ENCODE peak calls at places on chromosomes 4 and X, in five cellular contexts. One of them, this sample, is unnamed.

GRCh38 chr4:76736434-76736833 is 161.5 kb downstream of the SOWAHB start:
- DNase-seq in GM04504: no peak
- DNase-seq in HEK293T: no peak
- DNase-seq in fibroblast of lung: peak; percentile 64
- DNase-seq in activated T-helper 1 cell treated with anti-CD3 and anti-CD28 coated beads, Interleukin-2, amount 50 U/mL, for 16 hours: no peak
- DNase-seq in this sample: no peak

GRCh38 chr4:125832161-125832560 is 517.4 kb downstream of the FAT4 start:
- DNase-seq in GM04504: no peak
- DNase-seq in HEK293T: no peak
- DNase-seq in fibroblast of lung: peak; percentile 72
- DNase-seq in activated T-helper 1 cell treated with anti-CD3 and anti-CD28 coated beads, Interleukin-2, amount 50 U/mL, for 16 hours: no peak
- DNase-seq in this sample: no peak

GRCh38 chr4:80266267-80266901 is at the start of gene FGF5:
- DNase-seq in GM04504: peak; percentile 87
- DNase-seq in HEK293T: peak; percentile 71
- DNase-seq in fibroblast of lung: peak; percentile 94
- DNase-seq in activated T-helper 1 cell treated with anti-CD3 and anti-CD28 coated beads, Interleukin-2, amount 50 U/mL, for 16 hours: no peak
- DNase-seq in this sample: peak; percentile 52

GRCh38 chrX:53313746-53314105 is 32.3 kb upstream of the IQSEC2 start:
- DNase-seq in GM04504: no peak
- DNase-seq in HEK293T: no peak
- DNase-seq in fibroblast of lung: no peak
- DNase-seq in activated T-helper 1 cell treated with anti-CD3 and anti-CD28 coated beads, Interleukin-2, amount 50 U/mL, for 16 hours: no peak
- DNase-seq in this sample: no peak

GRCh38 chr4:169952236-169953088 is 73.7 kb downstream of the MFAP3L start:
- DNase-seq in GM04504: no peak
- DNase-seq in HEK293T: no peak
- DNase-seq in fibroblast of lung: no peak
- DNase-seq in activated T-helper 1 cell treated with anti-CD3 and anti-CD28 coated beads, Interleukin-2, amount 50 U/mL, for 16 hours: no peak
- DNase-seq in this sample: no peak

GRCh38 chr4:10196191-10196590 is 79.6 kb upstream of the WDR1 start:
- DNase-seq in GM04504: no peak
- DNase-seq in HEK293T: no peak
- DNase-seq in fibroblast of lung: no peak
- DNase-seq in activated T-helper 1 cell treated with anti-CD3 and anti-CD28 coated beads, Interleukin-2, amount 50 U/mL, for 16 hours: no peak
- DNase-seq in this sample: no peak

GRCh38 chrX:2370436-2370835 is 130.3 kb downstream of the DHRSX start:
- DNase-seq in GM04504: no peak
- DNase-seq in HEK293T: no peak
- DNase-seq in fibroblast of lung: peak; percentile 82
- DNase-seq in activated T-helper 1 cell treated with anti-CD3 and anti-CD28 coated beads, Interleukin-2, amount 50 U/mL, for 16 hours: no peak
- DNase-seq in this sample: no peak

GRCh38 chr4:185512516-185512915 is 22.8 kb downstream of the PDLIM3 start:
- DNase-seq in GM04504: no peak
- DNase-seq in HEK293T: no peak
- DNase-seq in fibroblast of lung: peak; percentile 84
- DNase-seq in activated T-helper 1 cell treated with anti-CD3 and anti-CD28 coated beads, Interleukin-2, amount 50 U/mL, for 16 hours: no peak
- DNase-seq in this sample: no peak

GRCh38 chrX:147953976-147954375 is 27.2 kb upstream of the FMR1NB start:
- DNase-seq in GM04504: no peak
- DNase-seq in HEK293T: no peak
- DNase-seq in fibroblast of lung: no peak
- DNase-seq in activated T-helper 1 cell treated with anti-CD3 and anti-CD28 coated beads, Interleukin-2, amount 50 U/mL, for 16 hours: no peak
- DNase-seq in this sample: no peak

GRCh38 chr4:136768213-136768924 is 763.9 kb downstream of the PCDH18 start:
- DNase-seq in GM04504: no peak
- DNase-seq in HEK293T: no peak
- DNase-seq in fibroblast of lung: no peak
- DNase-seq in activated T-helper 1 cell treated with anti-CD3 and anti-CD28 coated beads, Interleukin-2, amount 50 U/mL, for 16 hours: no peak
- DNase-seq in this sample: no peak

GRCh38 chr4:27368781-27369180 is 508.1 kb downstream of the STIM2 start:
- DNase-seq in GM04504: no peak
- DNase-seq in HEK293T: no peak
- DNase-seq in fibroblast of lung: peak; percentile 58
- DNase-seq in activated T-helper 1 cell treated with anti-CD3 and anti-CD28 coated beads, Interleukin-2, amount 50 U/mL, for 16 hours: no peak
- DNase-seq in this sample: no peak

GRCh38 chr4:75644095-75644494 is 13.8 kb upstream of the CDKL2 start:
- DNase-seq in GM04504: no peak
- DNase-seq in HEK293T: no peak
- DNase-seq in fibroblast of lung: no peak
- DNase-seq in activated T-helper 1 cell treated with anti-CD3 and anti-CD28 coated beads, Interleukin-2, amount 50 U/mL, for 16 hours: no peak
- DNase-seq in this sample: no peak

GRCh38 chr4:1534876-1535526 is 128.8 kb upstream of the NKX1-1 start:
- DNase-seq in GM04504: no peak
- DNase-seq in HEK293T: no peak
- DNase-seq in fibroblast of lung: no peak
- DNase-seq in activated T-helper 1 cell treated with anti-CD3 and anti-CD28 coated beads, Interleukin-2, amount 50 U/mL, for 16 hours: no peak
- DNase-seq in this sample: no peak

This sample was measured in HFF-Myc.